ENCODE peak calls at places on chromosome 22, in five cellular contexts. B is pancreas; D is right lobe of liver; M is stimulated activated naive B cell treated with anti-CD40 and anti-IgM and Interleukin-4, amounts not matched to agents 10 μg/mL and 1 μg/mL and 100 μg/mL, for 72 hours; Q is NCI-H460. G is an unnamed sample.

GRCh38 chr22:50436841-50437341 is 37.9 kb downstream of the SBF1 start:
- DNase-seq in B (no peak), D (peak), M (no peak), Q (no peak), G (no peak)

GRCh38 chr22:42654696-42655095 is 5.5 kb upstream of the CYB5R3 start:
- DNase-seq in B (no peak), D (no peak), M (no peak), Q (no peak), G (no peak)

GRCh38 chr22:33593818-33594217 is 326.5 kb downstream of the LARGE1 start:
- DNase-seq in B (no peak), D (no peak), M (no peak), Q (no peak), G (no peak)

GRCh38 chr22:28942333-28942732 is 59.0 kb downstream of the ZNRF3 start:
- DNase-seq in B (no peak), D (no peak), M (no peak), Q (no peak), G (no peak)

GRCh38 chr22:42397332-42398246 is 34.6 kb downstream of the NFAM1 start:
- DNase-seq in B (no peak), D (no peak), M (peak), Q (no peak), G (no peak)

GRCh38 chr22:20436309-20437252 is 1.0 kb downstream of the SCARF2 start:
- DNase-seq in B (peak), D (peak), M (no peak), Q (no peak), G (no peak)

GRCh38 chr22:23806837-23807236 is 20.1 kb downstream of the SMARCB1 start:
- DNase-seq in B (no peak), D (no peak), M (no peak), Q (no peak), G (no peak)

GRCh38 chr22:45268958-45269844 is 15.5 kb upstream of the UPK3A start:
- DNase-seq in B (peak), D (peak), M (peak), Q (peak), G (peak)

GRCh38 chr22:48803993-48804810 is 1023.5 kb downstream of the BRD1 start:
- DNase-seq in B (peak), D (peak), M (no peak), Q (no peak), G (no peak)

GRCh38 chr22:24068717-24069116 is 57.6 kb downstream of the CABIN1 start:
- DNase-seq in B (no peak), D (no peak), M (no peak), Q (no peak), G (no peak)

GRCh38 chr22:44915441-44915840 is 94.4 kb downstream of the PHF21B start:
- DNase-seq in B (peak), D (peak), M (no peak), Q (no peak), G (no peak)

GRCh38 chr22:30574095-30574981 is at the start of gene GAL3ST1:
- DNase-seq in B (peak), D (peak), M (no peak), Q (no peak), G (no peak)

GRCh38 chr22:42177891-42178336 is 47.3 kb upstream of the CYP2D6 start:
- DNase-seq in B (no peak), D (no peak), M (no peak), Q (no peak), G (no peak)

GRCh38 chr22:39348909-39349505 is 784 bp upstream of the SYNGR1 start:
- DNase-seq in B (no peak), D (no peak), M (no peak), Q (no peak), G (no peak)

GRCh38 chr22:29873943-29874342 is 9.0 kb upstream of the MTMR3 start:
- DNase-seq in B (no peak), D (no peak), M (no peak), Q (no peak), G (no peak)

GRCh38 chr22:17920145-17920605 is 104.2 kb downstream of the MICAL3 start:
- DNase-seq in B (no peak), D (no peak), M (no peak), Q (no peak), G (no peak)

GRCh38 chr22:25645266-25645665 is 80.8 kb downstream of the GRK3 start:
- DNase-seq in B (no peak), D (no peak), M (no peak), Q (no peak), G (no peak)

GRCh38 chr22:39437836-39438704 is 18.7 kb upstream of the MGAT3 start:
- DNase-seq in B (no peak), D (no peak), M (no peak), Q (no peak), G (no peak)

GRCh38 chr22:41229730-41230398 is 10.9 kb downstream of the CHADL start:
- DNase-seq in B (no peak), D (no peak), M (no peak), Q (no peak), G (no peak)

GRCh38 chr22:19987394-19988306 is 29.0 kb downstream of the ARVCF start:
- DNase-seq in B (no peak), D (peak), M (no peak), Q (no peak), G (no peak)

GRCh38 chr22:20238567-20239062 is 29.5 kb downstream of the RTN4R start:
- DNase-seq in B (peak), D (peak), M (peak), Q (peak), G (peak)

GRCh38 chr22:28560005-28560742 is 119.5 kb downstream of the TTC28 start:
- DNase-seq in B (no peak), D (no peak), M (no peak), Q (no peak), G (no peak)

GRCh38 chr22:42820075-42820763 is 36.9 kb downstream of the ARFGAP3 start:
- DNase-seq in B (no peak), D (no peak), M (no peak), Q (peak), G (peak)

GRCh38 chr22:38317995-38318715 is 922 bp upstream of the CSNK1E start:
- DNase-seq in B (no peak), D (no peak), M (no peak), Q (peak), G (peak)

GRCh38 chr22:38412435-38413084 is 42.4 kb downstream of the KCNJ4 start:
- DNase-seq in B (peak), D (peak), M (no peak), Q (no peak), G (peak)

G was measured in T47D.